ENCODE peak calls at places on chromosomes 6 and 20, in eight cellular contexts. B, G, A, O, D, L, E and T are unnamed samples.

GRCh38 chr6:5471637-5472430 is 210.5 kb downstream of the FARS2 start:
- DNase-seq in B (no peak), G (no peak), A (no peak), O (peak; percentile 29), D (no peak), L (no peak), E (no peak), T (no peak)

GRCh38 chr6:169908403-169908933 is 157.0 kb downstream of the ERMARD start:
- DNase-seq in B (no peak), G (no peak), A (no peak), O (no peak), D (no peak), L (no peak), E (no peak), T (no peak)

GRCh38 chr20:20690676-20691476 is 21.6 kb downstream of the RALGAPA2 start:
- DNase-seq in B (no peak), G (no peak), A (no peak), O (no peak), D (no peak), L (peak; percentile 51), E (no peak), T (no peak)

GRCh38 chr6:87922191-87922946 is 125.3 kb upstream of the SPACA1 start:
- DNase-seq in B (no peak), G (no peak), A (no peak), O (no peak), D (no peak), L (no peak), E (no peak), T (no peak)

GRCh38 chr20:53940883-53941546 is 129.4 kb downstream of the BCAS1 start:
- DNase-seq in B (no peak), G (no peak), A (peak; percentile 93), O (no peak), D (peak; percentile 37), L (no peak), E (peak; percentile 48), T (no peak)

GRCh38 chr6:133407320-133408100 is 166.4 kb downstream of the EYA4 start:
- DNase-seq in B (no peak), G (no peak), A (no peak), O (no peak), D (no peak), L (no peak), E (no peak), T (no peak)

GRCh38 chr6:33597551-33598322 is 17.7 kb upstream of the BAK1 start:
- DNase-seq in B (no peak), G (no peak), A (no peak), O (no peak), D (peak; percentile 74), L (no peak), E (peak; percentile 66), T (no peak)

GRCh38 chr6:92687278-92687677 is 732.1 kb downstream of the EPHA7 start:
- DNase-seq in B (no peak), G (no peak), A (no peak), O (no peak), D (no peak), L (no peak), E (no peak), T (no peak)

GRCh38 chr20:33773412-33774089 is 37.6 kb upstream of the CHMP4B start:
- DNase-seq in B (no peak), G (no peak), A (no peak), O (no peak), D (no peak), L (no peak), E (no peak), T (no peak)

GRCh38 chr20:49987868-49988690 is 5.3 kb downstream of the SNAI1 start:
- DNase-seq in B (no peak), G (no peak), A (peak; percentile 66), O (no peak), D (no peak), L (no peak), E (no peak), T (no peak)

GRCh38 chr20:49987015-49987867 is 4.5 kb downstream of the SNAI1 start:
- DNase-seq in B (no peak), G (no peak), A (peak; percentile 75), O (no peak), D (no peak), L (no peak), E (no peak), T (no peak)

GRCh38 chr20:49986049-49986448 is 3.3 kb downstream of the SNAI1 start:
- DNase-seq in B (no peak), G (no peak), A (peak; percentile 72), O (no peak), D (no peak), L (no peak), E (no peak), T (no peak)

GRCh38 chr20:49990310-49990720 is 7.5 kb downstream of the SNAI1 start:
- DNase-seq in B (peak; percentile 18), G (no peak), A (peak; percentile 71), O (no peak), D (no peak), L (no peak), E (no peak), T (no peak)

DNA sequence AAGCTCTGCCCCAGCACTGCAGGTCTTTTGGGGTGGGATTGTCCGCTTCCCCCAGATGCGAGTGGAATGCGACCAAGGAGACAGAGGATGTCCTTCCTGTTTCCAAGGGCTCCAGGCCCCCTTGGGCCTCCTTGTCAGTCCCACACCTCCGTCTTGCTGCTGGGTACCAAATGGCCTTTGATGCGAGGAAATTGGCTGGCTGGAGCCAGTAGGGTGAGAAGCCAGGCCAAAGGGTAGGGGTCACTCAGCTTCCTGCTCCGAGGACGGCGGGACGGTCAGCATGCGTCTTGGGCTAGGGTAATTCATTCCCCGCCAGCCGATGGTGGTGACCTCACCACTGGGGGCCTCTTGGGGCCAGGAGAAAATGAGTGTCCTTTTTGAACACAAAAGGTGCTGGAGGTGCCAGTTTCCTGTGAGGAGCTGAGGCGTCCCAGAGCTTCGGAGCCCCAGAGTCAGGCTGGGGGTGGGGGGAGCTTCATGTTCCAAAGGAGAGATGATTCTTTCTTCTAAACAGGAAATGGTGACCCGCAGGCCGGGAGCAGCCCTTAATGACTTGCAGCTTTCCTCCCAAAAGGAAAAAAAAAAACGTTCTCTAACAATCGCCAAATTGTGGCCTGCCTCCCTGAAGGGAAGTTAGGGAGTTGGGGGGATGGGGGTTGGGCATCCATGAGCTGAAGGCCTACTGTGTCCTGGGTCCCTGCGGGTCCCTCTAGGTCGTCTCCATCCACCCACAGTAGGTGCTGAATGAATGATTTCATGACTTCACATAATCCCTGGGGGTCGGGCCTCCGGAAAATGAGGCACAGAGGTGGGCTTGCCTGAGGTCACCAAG is 6.7 kb downstream of the SNAI1 start:
- DNase-seq in B (peak; percentile 49), G (no peak), A (peak; percentile 94), O (no peak), D (peak; percentile 59), L (no peak), E (peak; percentile 77), T (no peak)
- H3K4me3 ChIP-seq in B (no peak overlapping the region), G (no peak overlapping the region), A (peak overlapping the region; percentile 42), O (no peak overlapping the region), D (peak overlapping the region; percentile 15), L (no peak overlapping the region), E (peak overlapping the region; percentile 15), T (no peak overlapping the region)

GRCh38 chr20:19260412-19261090 is 48.1 kb downstream of the SLC24A3 start:
- DNase-seq in B (no peak), G (no peak), A (peak; percentile 28), O (no peak), D (no peak), L (peak; percentile 14), E (no peak), T (no peak)
- H3K27ac ChIP-seq in B (no peak overlapping the region), G (no peak overlapping the region), A (no peak overlapping the region), O (no peak overlapping the region), D (no peak overlapping the region), L (no peak overlapping the region), E (no peak overlapping the region), T (no peak overlapping the region)

GRCh38 chr6:3848925-3849605 is at the start of gene FAM50B:
- DNase-seq in B (peak; percentile 96), G (peak; percentile 91), A (peak; percentile 90), O (peak; percentile 99), D (peak; percentile 95), L (peak; percentile 84), E (peak; percentile 92), T (peak; percentile 70)
- H3K4me3 ChIP-seq in B (peak within 1 kb of the TSS; percentile 39), G (peak within 1 kb of the TSS; percentile 63), A (peak within 1 kb of the TSS; percentile 69), O (peak within 1 kb of the TSS; percentile 51), D (peak within 1 kb of the TSS; percentile 68), L (peak within 1 kb of the TSS; percentile 47), E (peak within 1 kb of the TSS; percentile 64), T (peak within 1 kb of the TSS; percentile 71)

GRCh38 chr6:6993503-6994237 is 114.1 kb upstream of the RREB1 start:
- DNase-seq in B (no peak), G (no peak), A (no peak), O (no peak), D (no peak), L (no peak), E (no peak), T (no peak)
- H3K27ac ChIP-seq in B (no peak overlapping the region), G (no peak overlapping the region), A (no peak overlapping the region), O (no peak overlapping the region), D (peak overlapping the region; percentile 80), L (no peak overlapping the region), E (peak overlapping the region; percentile 66), T (no peak overlapping the region)

GRCh38 chr20:35771367-35771688 is 487 bp upstream of the PHF20 start:
- DNase-seq in B (no peak), G (no peak), A (no peak), O (no peak), D (no peak), L (no peak), E (no peak), T (no peak)
- H3K4me3 ChIP-seq in B (no peak overlapping the region), G (peak overlapping the region; percentile 21), A (peak overlapping the region; percentile 93), O (peak overlapping the region; percentile 70), D (peak overlapping the region; percentile 74), L (no peak overlapping the region), E (peak overlapping the region; percentile 79), T (peak overlapping the region; percentile 72)

GRCh38 chr6:144660545-144660944 is 375.4 kb downstream of the UTRN start:
- DNase-seq in B (no peak), G (no peak), A (no peak), O (no peak), D (no peak), L (no peak), E (no peak), T (no peak)
- H3K27ac ChIP-seq in B (no peak overlapping the region), G (no peak overlapping the region), A (no peak overlapping the region), O (no peak overlapping the region), D (no peak overlapping the region), L (no peak overlapping the region), E (no peak overlapping the region), T (no peak overlapping the region)